ENCODE peak calls at places on chromosomes 4 and X, in eight cellular contexts. A is endodermal cell, I is Peyer's patch, C is aorta, V is psoas muscle, Y is sigmoid colon, Q is lower lobe of right lung, M is right lobe of liver. B is an unnamed sample.

GRCh38 chr4:156677656-156678055 is 293.9 kb downstream of the PDGFC start:
- DNase-seq in V (no peak), C (no peak), Y (no peak), A (no peak), M (no peak), I (no peak), Q (no peak), B (no peak)

GRCh38 chrX:145825896-145826295 is 8.3 kb downstream of the SLITRK2 start:
- DNase-seq in M (no peak), C (no peak), Q (no peak), I (no peak), V (no peak), Y (no peak), A (peak), B (no peak)

GRCh38 chr4:19987746-19988145 is 264.0 kb upstream of the SLIT2 start:
- DNase-seq in M (no peak), A (no peak), Y (no peak), I (no peak), C (no peak), V (no peak), Q (no peak), B (no peak)

GRCh38 chr4:1819284-1819683 is 26.2 kb downstream of the FGFR3 start:
- DNase-seq in Q (no peak), C (no peak), Y (no peak), V (peak), M (no peak), A (no peak), I (no peak), B (no peak)

GRCh38 chrX:115957862-115958490 is 212.6 kb upstream of the AGTR2 start:
- DNase-seq in I (no peak), Q (no peak), M (no peak), Y (no peak), V (no peak), A (peak), C (no peak), B (no peak)

GRCh38 chr4:108492816-108493595 is 127.4 kb upstream of the RPL34 start:
- DNase-seq in V (no peak), C (no peak), M (no peak), Q (no peak), A (peak), I (peak), Y (no peak), B (no peak)

GRCh38 chrX:57752866-57753265 is 72.8 kb upstream of the NLRP2B start:
- DNase-seq in A (peak), C (no peak), Y (no peak), Q (no peak), I (no peak), V (no peak), M (no peak), B (no peak)

GRCh38 chr4:92129408-92129994 is 174.3 kb upstream of the GRID2 start:
- DNase-seq in I (no peak), V (no peak), Q (no peak), M (no peak), A (no peak), C (no peak), Y (no peak), B (no peak)

GRCh38 chrX:16946971-16947562 is 609 bp downstream of the REPS2 start:
- DNase-seq in I (peak), C (peak), M (peak), A (peak), V (peak), Q (peak), Y (peak), B (no peak)

GRCh38 chr4:153497988-153498967 is 32.1 kb downstream of the TMEM131L start:
- DNase-seq in A (no peak), V (no peak), C (no peak), I (no peak), M (no peak), Y (no peak), Q (no peak), B (no peak)

GRCh38 chrX:153714256-153714655 is 9.9 kb downstream of the BCAP31 start:
- DNase-seq in A (no peak), V (no peak), Q (no peak), Y (no peak), C (no peak), I (no peak), M (no peak), B (no peak)

GRCh38 chr4:1852904-1853623 is 2.9 kb downstream of the LETM1 start:
- DNase-seq in A (no peak), Q (no peak), V (no peak), M (no peak), C (no peak), I (no peak), Y (no peak), B (no peak)

GRCh38 chrX:151754042-151754419 is 19.5 kb downstream of the CNGA2 start:
- DNase-seq in I (no peak), Y (no peak), V (peak), A (peak), M (peak), C (peak), Q (no peak), B (no peak)

GRCh38 chrX:19512359-19512758 is 2.9 kb downstream of the MAP3K15 start:
- DNase-seq in A (no peak), Y (no peak), Q (no peak), V (no peak), M (no peak), C (no peak), I (no peak), B (no peak)

GRCh38 chrX:19512961-19513360 is 2.3 kb downstream of the MAP3K15 start:
- DNase-seq in C (no peak), M (no peak), A (no peak), I (no peak), Y (no peak), Q (no peak), V (no peak), B (no peak)

GRCh38 chrX:19514791-19515614 is at the start of gene MAP3K15:
- DNase-seq in Y (no peak), M (peak), I (peak), C (no peak), A (peak), Q (peak), V (peak), B (no peak)

GRCh38 chrX:19515615-19516105 is 352 bp upstream of the MAP3K15 start:
- DNase-seq in V (no peak), Y (no peak), M (no peak), I (no peak), Q (no peak), C (no peak), A (no peak), B (no peak)

GRCh38 chrX:19513383-19513782 is 1.9 kb downstream of the MAP3K15 start:
- DNase-seq in V (no peak), A (peak), C (no peak), Y (no peak), I (no peak), M (no peak), Q (peak), B (no peak)
- H3K27ac ChIP-seq in V (no peak), A (no peak), C (no peak), Y (no peak), I (no peak), M (no peak), Q (no peak), B (no peak)

DNA sequence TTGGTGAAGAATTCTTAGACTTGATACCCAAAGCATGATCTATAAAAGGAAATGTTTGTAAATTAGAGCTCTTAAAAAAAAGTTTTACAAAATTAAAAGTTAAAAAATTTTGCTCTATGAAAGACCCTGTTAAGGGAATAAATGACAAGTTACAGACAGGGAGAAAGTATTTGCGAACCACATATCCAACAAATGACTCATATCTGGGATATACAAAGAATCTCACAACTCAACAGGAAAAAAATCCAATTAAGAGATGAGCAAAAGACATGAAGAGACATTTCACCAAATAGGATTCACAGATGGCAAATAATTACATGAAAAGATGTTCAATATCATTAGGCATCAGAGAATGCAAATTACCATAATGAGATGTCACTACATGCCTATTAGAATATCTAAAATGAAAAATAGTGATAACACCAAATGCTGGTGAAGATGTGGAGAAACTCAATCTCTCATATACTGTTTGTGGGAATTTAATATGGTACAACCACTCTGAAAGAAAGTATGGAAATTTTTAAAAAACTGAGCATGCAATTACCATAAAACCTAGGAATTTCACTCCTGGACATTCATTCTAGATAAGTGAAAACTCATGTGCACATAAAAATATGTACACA is 100.8 kb upstream of the EOLA2 start:
- DNase-seq in M (no peak), Q (no peak), C (no peak), Y (no peak), A (no peak), I (no peak), V (no peak), B (no peak)
- H3K27ac ChIP-seq in M (no peak), Q (no peak), C (no peak), Y (no peak), A (no peak), I (no peak), V (no peak), B (no peak)

GRCh38 chr4:23881674-23882337 is 8.0 kb downstream of the PPARGC1A start:
- DNase-seq in V (no peak), I (no peak), A (no peak), M (peak), C (no peak), Q (no peak), Y (no peak), B (no peak)
- H3K27ac ChIP-seq in V (peak), I (no peak), A (no peak), M (peak), C (no peak), Q (no peak), Y (peak), B (no peak)

DNA sequence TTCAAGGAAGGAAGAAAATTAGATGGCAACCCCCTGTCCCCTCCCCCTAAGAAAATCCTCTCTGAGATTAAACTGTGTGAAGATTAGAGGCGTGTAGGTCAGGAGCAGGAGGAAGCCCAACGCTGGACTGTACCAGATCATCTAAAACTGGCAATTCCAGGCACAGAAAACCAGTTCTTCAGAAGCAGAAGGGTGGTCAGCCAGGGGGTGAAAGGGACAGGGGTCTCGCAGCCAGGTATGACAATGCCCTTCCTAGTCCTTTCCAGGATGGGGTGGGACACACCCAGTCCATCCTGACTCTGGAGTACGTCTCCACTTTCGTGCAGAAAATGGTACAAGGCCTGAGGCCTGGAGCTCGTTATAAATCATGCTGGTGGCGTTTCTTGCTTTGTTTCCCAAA is 3.3 kb upstream of the RHOH start:
- DNase-seq in V (no peak), A (no peak), C (no peak), Q (no peak), M (no peak), Y (no peak), I (no peak), B (no peak)
- H3K27ac ChIP-seq in V (no peak), A (no peak), C (no peak), Q (no peak), M (no peak), Y (no peak), I (peak), B (peak)

DNA sequence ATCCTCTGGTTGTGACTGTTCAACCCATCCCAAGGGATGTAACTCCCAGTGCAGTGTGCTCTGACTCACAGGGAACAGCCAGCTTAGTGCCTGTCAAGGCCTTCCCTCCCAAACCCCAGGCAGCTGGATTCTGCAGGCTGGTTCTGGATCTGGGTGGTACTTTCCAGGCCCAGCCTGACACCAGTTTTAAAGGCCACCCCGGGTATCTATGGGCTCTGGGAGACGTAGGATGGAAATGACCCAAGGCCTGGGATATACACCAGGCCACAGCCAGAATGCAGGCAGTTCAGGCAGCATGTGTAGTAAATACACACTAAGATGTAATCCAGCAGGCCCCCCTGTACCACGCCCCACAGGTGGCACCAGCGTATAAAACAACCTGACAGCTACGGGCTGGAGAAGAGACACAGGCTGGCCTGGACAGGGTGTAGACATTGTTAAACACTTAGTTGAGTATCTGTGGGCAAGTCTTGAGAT is 64.2 kb downstream of the SPINK2 start:
- DNase-seq in I (no peak), Q (no peak), V (no peak), C (no peak), A (peak), M (no peak), Y (peak), B (no peak)
- H3K27ac ChIP-seq in I (peak), Q (peak), V (no peak), C (no peak), A (no peak), M (no peak), Y (peak), B (peak)

DNA sequence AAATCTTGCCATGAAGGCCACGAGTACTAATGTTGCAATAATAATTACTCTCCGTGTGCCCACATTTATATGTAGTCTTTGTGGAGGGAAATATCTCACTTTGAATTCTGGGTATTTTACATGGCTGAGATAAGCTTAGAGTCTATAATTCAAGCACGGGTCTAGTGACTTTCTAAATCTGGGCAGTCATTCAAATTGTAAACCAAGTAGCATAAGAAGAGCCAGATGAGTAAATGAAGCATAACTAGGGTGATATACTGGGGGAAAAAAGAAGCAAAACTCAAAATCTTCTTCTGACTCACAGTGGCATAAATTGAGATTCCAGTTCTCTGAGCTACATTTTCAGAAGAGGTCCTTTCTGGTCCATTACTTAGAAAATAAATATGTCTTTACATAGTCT is 53.0 kb downstream of the MAPK10 start:
- DNase-seq in C (no peak), V (no peak), Y (no peak), Q (no peak), I (no peak), M (no peak), A (no peak), B (no peak)
- H3K27ac ChIP-seq in C (no peak), V (no peak), Y (no peak), Q (no peak), I (no peak), M (no peak), A (no peak), B (no peak)

GRCh38 chrX:71466979-71467523 is 65.9 kb upstream of the OGT start:
- DNase-seq in V (no peak), Y (no peak), A (no peak), Q (no peak), C (no peak), M (no peak), I (no peak), B (no peak)
- H3K27ac ChIP-seq in V (no peak), Y (no peak), A (no peak), Q (no peak), C (no peak), M (no peak), I (no peak), B (no peak)

DNA sequence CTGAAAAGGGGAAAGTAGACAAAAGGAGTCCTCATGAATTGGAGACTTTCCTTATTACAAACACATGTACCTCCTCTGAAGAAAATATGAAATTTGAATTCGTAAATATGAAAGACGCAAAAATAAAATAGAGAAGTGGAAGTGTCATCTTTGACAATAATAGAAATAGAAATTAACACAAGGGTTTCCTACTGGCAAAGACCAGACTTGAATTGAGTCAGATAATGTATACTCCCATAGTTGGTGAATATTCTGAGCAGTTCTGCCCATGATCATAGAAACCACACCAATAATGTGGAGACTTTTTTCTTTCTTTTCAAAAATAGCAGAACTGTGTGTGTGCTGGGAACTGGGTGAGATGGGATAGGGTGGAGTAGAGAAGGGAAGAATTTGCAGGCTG is 277.7 kb upstream of the TET2 start:
- DNase-seq in C (no peak), Q (no peak), Y (no peak), M (no peak), I (no peak), A (no peak), V (no peak), B (no peak)
- H3K27ac ChIP-seq in C (no peak), Q (no peak), Y (no peak), M (no peak), I (no peak), A (no peak), V (no peak), B (no peak)

GRCh38 chr4:10013722-10014121 is 7.6 kb downstream of the SLC2A9 start:
- DNase-seq in M (peak), I (peak), V (no peak), Y (no peak), Q (peak), C (no peak), A (peak), B (no peak)
- H3K27ac ChIP-seq in M (no peak), I (no peak), V (no peak), Y (no peak), Q (no peak), C (no peak), A (no peak), B (no peak)

GRCh38 chr4:145681956-145682355 is 2.0 kb downstream of the C4orf51 start:
- DNase-seq in V (no peak), Q (no peak), C (no peak), Y (no peak), M (no peak), I (no peak), A (no peak), B (no peak)

GRCh38 chr4:145679520-145679919 is 426 bp upstream of the C4orf51 start:
- DNase-seq in Q (peak), I (no peak), Y (peak), A (no peak), V (peak), C (peak), M (no peak), B (no peak)

GRCh38 chr4:145680902-145681301 is 956 bp downstream of the C4orf51 start:
- DNase-seq in M (no peak), A (no peak), I (no peak), Y (no peak), V (no peak), C (no peak), Q (no peak), B (no peak)

GRCh38 chr4:145681518-145681917 is 1.6 kb downstream of the C4orf51 start:
- DNase-seq in I (no peak), V (no peak), Q (no peak), C (no peak), M (no peak), A (no peak), Y (no peak), B (no peak)

DNA sequence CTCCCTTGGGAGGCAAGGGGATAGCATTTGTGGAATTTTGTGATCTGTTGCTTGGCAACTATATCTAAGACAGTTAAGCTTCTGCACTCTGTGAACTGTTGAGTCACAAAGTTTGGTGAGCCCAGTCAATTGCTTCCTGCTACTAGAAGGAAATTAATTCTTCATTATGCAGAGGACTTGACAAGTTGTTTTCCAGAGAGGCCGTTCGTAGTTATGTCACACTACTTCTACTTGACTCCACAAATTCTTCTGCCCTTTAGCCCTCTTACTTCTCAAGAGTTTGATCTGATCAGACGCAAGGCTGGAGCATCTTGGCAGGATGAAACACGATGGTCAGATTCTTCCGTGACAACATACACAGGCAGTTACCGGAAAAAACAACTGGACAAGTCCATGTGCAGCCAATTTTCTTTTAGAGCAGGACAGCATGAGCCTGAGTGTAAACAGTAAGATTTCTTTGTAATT is at the start of gene C4orf51:
- DNase-seq in C (no peak), Y (no peak), A (no peak), M (no peak), V (no peak), Q (no peak), I (no peak), B (no peak)
- H3K27ac ChIP-seq in C (peak), Y (peak), A (peak), M (no peak), V (peak), Q (peak), I (no peak), B (no peak)